ENCODE peak calls at places on chromosomes 16 and 17, in four cellular contexts. T is fibroblast of the aortic adventitia, P is HFF-Myc, X is coronary artery. I is an unnamed sample.

GRCh38 chr16:3819741-3820724 is 60.5 kb downstream of the CREBBP start:
- DNase-seq in T (peak), P (peak), X (no peak), I (peak)

GRCh38 chr16:88936008-88936912 is 40.7 kb downstream of the CBFA2T3 start:
- DNase-seq in T (no peak), P (no peak), X (no peak), I (no peak)

GRCh38 chr17:16255481-16255901 is 38.5 kb downstream of the PIGL start:
- DNase-seq in T (peak), P (no peak), X (peak), I (peak)

GRCh38 chr16:12081048-12081404 is 104.5 kb downstream of the SNX29 start:
- DNase-seq in T (no peak), P (no peak), X (no peak), I (no peak)

GRCh38 chr16:88387941-88388627 is 5.3 kb downstream of the ZNF469 start:
- DNase-seq in T (no peak), P (no peak), X (peak), I (peak)

GRCh38 chr17:15492186-15492585 is 24.8 kb upstream of the CDRT4 start:
- DNase-seq in T (no peak), P (no peak), X (no peak), I (no peak)

GRCh38 chr17:65103896-65104295 is 33.3 kb upstream of the RGS9 start:
- DNase-seq in T (no peak), P (no peak), X (no peak), I (no peak)

GRCh38 chr16:2702871-2703745 is 16.9 kb downstream of the PRSS27 start:
- DNase-seq in T (no peak), P (no peak), X (no peak), I (no peak)

GRCh38 chr17:28615260-28615940 is 1.4 kb upstream of the RSKR start:
- DNase-seq in T (no peak), P (no peak), X (peak), I (no peak)

GRCh38 chr17:82835766-82836512 is 3.9 kb downstream of the ZNF750 start:
- DNase-seq in T (no peak), P (no peak), X (no peak), I (no peak)

GRCh38 chr16:87461466-87461975 is 31.3 kb downstream of the ZCCHC14 start:
- DNase-seq in T (peak), P (no peak), X (no peak), I (peak)

GRCh38 chr17:19727466-19728113 is 11.2 kb upstream of the SLC47A2 start:
- DNase-seq in T (peak), P (no peak), X (no peak), I (peak)

GRCh38 chr17:41301916-41302901 is at the start of gene KRTAP29-1:
- DNase-seq in T (no peak), P (no peak), X (no peak), I (no peak)

GRCh38 chr17:35117984-35118383 is 1.7 kb downstream of the RAD51D start:
- DNase-seq in T (peak), P (no peak), X (no peak), I (peak)

GRCh38 chr17:8253801-8254200 is 4.7 kb downstream of the PFAS start:
- DNase-seq in T (peak), P (no peak), X (no peak), I (peak)

GRCh38 chr16:15452456-15452855 is 18.1 kb downstream of the BMERB1 start:
- DNase-seq in T (peak), P (no peak), X (no peak), I (no peak)

GRCh38 chr16:27595993-27596392 is 46.0 kb downstream of the KATNIP start:
- DNase-seq in T (no peak), P (no peak), X (no peak), I (peak)

GRCh38 chr16:68079616-68080344 is 5.4 kb upstream of the NFATC3 start:
- DNase-seq in T (no peak), P (no peak), X (peak), I (peak)

GRCh38 chr16:15887283-15887682 is 1.1 kb downstream of the CEP20 start:
- DNase-seq in T (peak), P (no peak), X (no peak), I (no peak)

GRCh38 chr17:79269620-79270019 is 195.0 kb downstream of the ENGASE start:
- DNase-seq in T (no peak), P (no peak), X (no peak), I (no peak)

GRCh38 chr17:30824002-30824355 is 513 bp downstream of the CRLF3 start:
- DNase-seq in T (no peak), P (no peak), X (no peak), I (peak)

GRCh38 chr16:1066584-1067172 is 5.9 kb upstream of the SSTR5 start:
- DNase-seq in T (no peak), P (no peak), X (no peak), I (no peak)

GRCh38 chr16:54568897-54569807 is 282.6 kb upstream of the IRX3 start:
- DNase-seq in T (no peak), P (no peak), X (no peak), I (no peak)

DNA sequence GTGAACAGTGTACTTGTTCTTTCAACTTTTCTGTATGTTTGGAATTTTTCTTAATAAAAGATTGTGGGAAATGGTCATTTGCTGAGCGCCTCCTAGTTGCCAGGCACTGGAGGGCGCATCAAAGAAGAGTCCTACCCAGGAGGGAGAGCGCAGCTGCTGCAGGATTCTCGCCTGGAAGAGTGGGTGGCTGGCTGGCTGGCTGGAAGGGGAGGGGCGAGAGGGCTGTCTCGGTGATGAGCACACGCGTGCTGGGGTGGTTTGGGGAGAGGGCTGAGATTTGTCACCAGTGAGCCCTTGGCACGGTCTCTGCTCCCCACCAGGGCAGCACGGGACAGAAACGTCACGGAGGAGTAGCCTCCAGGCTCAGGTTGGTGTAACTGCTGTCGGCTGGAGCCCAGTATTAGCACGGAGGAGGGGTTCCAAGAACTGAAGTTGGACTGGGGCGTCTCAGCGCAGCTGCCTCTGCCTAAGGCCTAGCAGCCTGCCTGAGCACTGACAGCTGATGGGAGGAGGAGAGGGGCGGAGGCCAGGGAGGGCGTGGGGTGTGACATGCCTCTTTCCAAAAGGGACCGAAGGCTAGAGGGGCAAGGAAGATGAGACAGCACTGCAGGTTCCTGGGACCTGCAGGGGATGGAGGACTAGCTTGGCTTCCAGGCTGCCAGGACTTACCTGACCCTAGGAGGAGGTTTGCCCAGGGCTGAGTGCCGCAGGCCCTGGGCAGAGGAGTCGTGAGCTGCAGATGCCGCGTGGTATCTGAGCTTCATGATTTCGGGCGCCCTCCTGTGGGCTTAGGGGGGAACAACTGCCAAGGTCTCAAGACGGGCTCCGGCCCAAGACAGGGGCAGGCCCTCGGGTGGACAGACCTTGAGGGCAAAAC is 5.7 kb downstream of the LDHD start:
- DNase-seq in T (peak), P (peak), X (peak), I (peak)
- H3K4me3 ChIP-seq in T (peak), P (peak), X (peak), I (peak)

GRCh38 chr16:22123146-22123545 is 30.8 kb downstream of the VWA3A start:
- DNase-seq in T (no peak), P (no peak), X (no peak), I (peak)
- TF ChIP-seq CTCF in T (no peak), P (peak), X (no peak), I (no peak)

GRCh38 chr17:76076100-76076764 is 1.7 kb downstream of the GALR2 start:
- DNase-seq in T (no peak), P (no peak), X (no peak), I (no peak)
- H3K4me3 ChIP-seq in T (no peak), P (no peak), X (peak), I (no peak)

GRCh38 chr17:18319604-18320256 is 4.6 kb downstream of the SMCR8 start:
- DNase-seq in T (peak), P (peak), X (no peak), I (peak)
- TF ChIP-seq CTCF in T (peak), P (peak), X (no peak), I (peak)

GRCh38 chr17:81579298-81579697 is 27.1 kb upstream of the FAAP100 start:
- DNase-seq in T (no peak), P (no peak), X (no peak), I (no peak)

GRCh38 chr17:81577278-81578000 is 25.3 kb upstream of the FAAP100 start:
- DNase-seq in T (peak), P (no peak), X (no peak), I (peak)

GRCh38 chr17:81578038-81578441 is 25.9 kb upstream of the FAAP100 start:
- DNase-seq in T (peak), P (no peak), X (no peak), I (peak)

GRCh38 chr17:81579821-81580321 is 27.7 kb upstream of the FAAP100 start:
- DNase-seq in T (peak), P (no peak), X (no peak), I (peak)

DNA sequence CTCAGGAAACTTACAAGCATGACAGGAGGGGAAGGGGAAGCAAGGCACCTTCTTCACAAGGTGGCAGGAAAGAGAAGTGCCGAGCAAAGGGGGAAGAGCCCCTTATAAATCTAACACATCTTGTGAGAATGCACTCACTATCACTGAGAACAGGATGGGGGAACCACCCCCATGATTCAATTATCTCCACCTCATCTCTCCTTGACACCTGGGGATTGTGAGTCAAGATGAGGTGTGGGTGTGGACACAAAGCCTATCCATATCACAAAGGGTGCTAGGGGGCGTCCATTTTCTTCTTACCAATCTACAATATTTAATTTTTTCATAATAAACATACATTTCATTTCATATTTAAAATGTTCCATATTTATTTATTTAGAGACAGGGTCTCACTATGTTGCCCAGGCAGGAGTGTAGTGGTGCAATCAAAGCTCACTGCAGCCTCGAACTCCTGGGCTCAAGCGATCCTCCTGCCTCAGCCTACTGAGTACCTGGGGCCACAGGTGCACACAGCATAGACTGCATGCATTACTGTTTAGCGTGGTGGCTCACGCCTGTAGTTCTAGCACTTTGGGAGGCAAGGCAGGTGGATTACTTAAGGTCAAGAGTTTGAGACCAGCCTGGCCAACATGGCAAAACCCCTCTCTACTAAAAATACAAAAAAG is 26.5 kb upstream of the FAAP100 start:
- DNase-seq in T (no peak), P (no peak), X (no peak), I (no peak)
- H3K4me3 ChIP-seq in T (no peak), P (no peak), X (no peak), I (no peak)

I was measured in fibroblast of pulmonary artery.